ENCODE peak calls at places on chromosome 9, in four cellular contexts. W is SK-N-SH, B is K562, J is GM12878. T is an unnamed sample.

GRCh38 chr9:114156658-114157421 is 1.5 kb downstream of the COL27A1 start:
- DNase-seq in W (peak), J (no peak), B (no peak), T (no peak)

GRCh38 chr9:20473566-20474116 is 148.7 kb downstream of the MLLT3 start:
- DNase-seq in B (no peak), J (no peak), W (no peak), T (no peak)

GRCh38 chr9:100011062-100011681 is 87.6 kb downstream of the ERP44 start:
- DNase-seq in B (peak), W (peak), J (peak), T (peak)

GRCh38 chr9:106421772-106422171 is 441.2 kb upstream of the ZNF462 start:
- DNase-seq in J (peak), B (no peak), W (no peak), T (no peak)

GRCh38 chr9:70036641-70037040 is 7.0 kb upstream of the MAMDC2 start:
- DNase-seq in W (no peak), B (no peak), J (no peak), T (no peak)

GRCh38 chr9:107020040-107020530 is 157.1 kb downstream of the ZNF462 start:
- DNase-seq in W (no peak), B (no peak), J (peak), T (no peak)

GRCh38 chr9:132638240-132638639 is 31.5 kb downstream of the DDX31 start:
- DNase-seq in W (no peak), J (no peak), B (no peak), T (no peak)

GRCh38 chr9:100573655-100574260 is 4.1 kb upstream of the CAVIN4 start:
- DNase-seq in J (no peak), W (peak), B (no peak), T (no peak)

GRCh38 chr9:115158666-115159481 is 40.9 kb upstream of the TNC start:
- DNase-seq in W (peak), J (no peak), B (no peak), T (no peak)

GRCh38 chr9:86575825-86576488 is 221.7 kb upstream of the TUT7 start:
- DNase-seq in J (no peak), W (no peak), B (no peak), T (no peak)

DNA sequence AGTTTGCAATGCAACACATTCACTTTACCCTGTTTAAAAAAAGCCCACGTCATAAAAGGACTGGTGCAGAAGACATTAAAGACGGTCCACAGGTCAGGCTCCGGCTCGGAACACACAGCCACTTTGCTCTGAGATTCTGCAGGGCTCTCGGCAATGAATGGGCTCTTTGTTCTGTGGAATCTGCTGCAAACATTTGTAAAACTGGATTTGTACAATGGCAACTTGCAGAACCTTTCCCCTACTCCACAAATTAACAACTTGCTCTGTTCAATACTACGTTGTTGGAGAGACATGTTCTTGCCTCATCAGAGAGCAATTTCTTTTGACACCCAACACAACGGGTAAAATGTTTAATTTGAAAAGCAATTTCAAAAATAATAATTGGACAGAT is 13.0 kb upstream of the NR5A1 start:
- DNase-seq in J (no peak), B (no peak), W (no peak), T (peak)
- TF ChIP-seq YY1 in J (no peak), B (no peak), W (no peak), T (peak)

GRCh38 chr9:123669355-123669754 is 260.6 kb downstream of the DENND1A start:
- DNase-seq in W (no peak), J (no peak), B (no peak), T (no peak)
- TF ChIP-seq SMC3 in W (no peak), J (no peak), B (no peak), T (no peak)

GRCh38 chr9:13863112-13863511 is 450.8 kb downstream of the NFIB start:
- DNase-seq in J (no peak), W (no peak), B (no peak), T (no peak)
- TF ChIP-seq YY1 in J (no peak), W (no peak), B (no peak), T (no peak)

DNA sequence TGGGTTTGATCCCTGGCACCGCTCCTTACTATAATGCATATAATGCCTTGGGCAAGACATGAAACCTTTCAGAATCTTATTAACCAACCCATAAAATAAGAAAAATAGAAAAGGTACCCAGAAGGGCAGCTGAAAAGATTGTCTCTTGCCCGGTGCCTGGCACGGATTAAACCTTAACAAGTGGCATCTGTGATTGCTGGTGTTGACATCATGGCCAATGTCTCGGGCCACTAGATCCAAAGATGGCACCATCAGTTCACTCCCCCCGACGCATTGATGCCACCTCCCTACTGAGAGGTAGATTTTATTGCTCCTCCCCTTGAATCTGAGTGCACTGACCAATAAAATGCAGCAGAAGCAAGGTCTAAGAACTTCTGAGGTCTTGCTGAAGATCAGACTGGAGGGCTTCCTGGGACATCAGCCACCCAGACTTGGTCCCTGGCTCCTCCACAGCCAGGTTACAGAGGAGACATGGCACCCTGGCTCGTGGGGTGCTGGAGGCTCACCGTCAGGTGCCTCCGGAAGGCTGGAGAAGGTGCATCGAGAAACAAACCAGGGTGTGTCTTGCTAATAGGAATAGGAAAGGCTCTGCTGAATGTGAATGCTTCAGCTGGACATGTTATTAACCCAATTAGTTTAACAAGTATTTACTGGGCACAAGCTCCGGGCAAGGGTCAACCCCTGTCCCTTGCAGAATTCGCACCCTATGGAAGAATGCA is 80.0 kb upstream of the COL5A1 start:
- DNase-seq in B (no peak), J (no peak), W (no peak), T (no peak)
- TF ChIP-seq SMC3 in B (no peak), J (no peak), W (no peak), T (no peak)

GRCh38 chr9:129810116-129810515 is 7.1 kb downstream of the TOR1B start:
- DNase-seq in B (no peak), W (no peak), J (no peak), T (no peak)

GRCh38 chr9:129810788-129811187 is 7.8 kb downstream of the TOR1B start:
- DNase-seq in J (no peak), B (no peak), W (no peak), T (no peak)

GRCh38 chr9:129813661-129814060 is 10.3 kb downstream of the TOR1A start:
- DNase-seq in W (no peak), B (no peak), J (no peak), T (no peak)

GRCh38 chr9:129812385-129812784 is 9.4 kb downstream of the TOR1B start:
- DNase-seq in W (no peak), B (no peak), J (no peak), T (no peak)

GRCh38 chr9:129811967-129812363 is 9.0 kb downstream of the TOR1B start:
- DNase-seq in B (no peak), W (no peak), J (no peak), T (no peak)
- TF ChIP-seq YY1 in B (no peak), W (no peak), J (no peak), T (no peak)

GRCh38 chr9:94867281-94867841 is 140.9 kb downstream of the AOPEP start:
- DNase-seq in W (peak), B (peak), J (no peak), T (peak)
- TF ChIP-seq SMC3 in W (no peak), B (no peak), J (no peak), T (peak)